ENCODE peak calls at places on chromosomes 3 and 15, in ten cellular contexts. One of them, this sample, is unnamed.
A peak's percentile ranks its signal among the peaks of the same experiment; 100 is the strongest.

GRCh38 chr15:89673162-89673506 is 6.0 kb downstream of the PLIN1 start:
- DNase-seq in HCT116: peak; percentile 12
- DNase-seq in lower lobe of right lung: no peak
- DNase-seq in kidney: no peak
- DNase-seq in fibroblast of lung: no peak
- DNase-seq in tibial artery: no peak
- DNase-seq in brain microvascular endothelial cell: no peak
- DNase-seq in OCI-LY7: peak; percentile 48
- DNase-seq in coronary artery: no peak
- DNase-seq in psoas muscle: no peak
- DNase-seq in this sample: no peak

GRCh38 chr3:152244156-152244888 is 24.4 kb upstream of the MBNL1 start:
- DNase-seq in HCT116: no peak
- DNase-seq in lower lobe of right lung: no peak
- DNase-seq in kidney: no peak
- DNase-seq in fibroblast of lung: no peak
- DNase-seq in tibial artery: no peak
- DNase-seq in brain microvascular endothelial cell: no peak
- DNase-seq in OCI-LY7: peak; percentile 64
- DNase-seq in coronary artery: no peak
- DNase-seq in psoas muscle: no peak
- DNase-seq in this sample: no peak

GRCh38 chr3:99499235-99499798 is 139.1 kb upstream of the COL8A1 start:
- DNase-seq in HCT116: peak; percentile 21
- DNase-seq in lower lobe of right lung: no peak
- DNase-seq in kidney: no peak
- DNase-seq in fibroblast of lung: peak; percentile 54
- DNase-seq in tibial artery: peak; percentile 35
- DNase-seq in brain microvascular endothelial cell: peak; percentile 75
- DNase-seq in OCI-LY7: peak; percentile 15
- DNase-seq in coronary artery: no peak
- DNase-seq in psoas muscle: no peak
- DNase-seq in this sample: peak; percentile 42

GRCh38 chr3:187702507-187703033 is at the start of gene RTP2:
- DNase-seq in HCT116: no peak
- DNase-seq in lower lobe of right lung: no peak
- DNase-seq in kidney: no peak
- DNase-seq in fibroblast of lung: no peak
- DNase-seq in tibial artery: no peak
- DNase-seq in brain microvascular endothelial cell: no peak
- DNase-seq in OCI-LY7: no peak
- DNase-seq in coronary artery: no peak
- DNase-seq in psoas muscle: peak; percentile 66
- DNase-seq in this sample: no peak

GRCh38 chr15:41564286-41564959 is 5.4 kb downstream of the TYRO3 start:
- DNase-seq in HCT116: no peak
- DNase-seq in lower lobe of right lung: no peak
- DNase-seq in kidney: no peak
- DNase-seq in fibroblast of lung: no peak
- DNase-seq in tibial artery: no peak
- DNase-seq in brain microvascular endothelial cell: no peak
- DNase-seq in OCI-LY7: peak; percentile 19
- DNase-seq in coronary artery: no peak
- DNase-seq in psoas muscle: no peak
- DNase-seq in this sample: no peak

GRCh38 chr3:16400143-16400935 is 113.2 kb downstream of the RFTN1 start:
- DNase-seq in HCT116: no peak
- DNase-seq in lower lobe of right lung: no peak
- DNase-seq in kidney: no peak
- DNase-seq in fibroblast of lung: no peak
- DNase-seq in tibial artery: no peak
- DNase-seq in brain microvascular endothelial cell: no peak
- DNase-seq in OCI-LY7: no peak
- DNase-seq in coronary artery: no peak
- DNase-seq in psoas muscle: no peak
- DNase-seq in this sample: no peak

GRCh38 chr3:16923112-16923511 is 38.4 kb downstream of the PLCL2 start:
- DNase-seq in HCT116: no peak
- DNase-seq in lower lobe of right lung: no peak
- DNase-seq in kidney: no peak
- DNase-seq in fibroblast of lung: no peak
- DNase-seq in tibial artery: no peak
- DNase-seq in brain microvascular endothelial cell: no peak
- DNase-seq in OCI-LY7: no peak
- DNase-seq in coronary artery: no peak
- DNase-seq in psoas muscle: no peak
- DNase-seq in this sample: no peak

GRCh38 chr3:196406806-196407470 is 25.3 kb downstream of the UBXN7 start:
- DNase-seq in HCT116: no peak
- DNase-seq in lower lobe of right lung: no peak
- DNase-seq in kidney: no peak
- DNase-seq in fibroblast of lung: peak; percentile 82
- DNase-seq in tibial artery: no peak
- DNase-seq in brain microvascular endothelial cell: peak; percentile 68
- DNase-seq in OCI-LY7: no peak
- DNase-seq in coronary artery: no peak
- DNase-seq in psoas muscle: no peak
- DNase-seq in this sample: no peak

GRCh38 chr3:7166460-7166859 is 305.5 kb downstream of the GRM7 start:
- DNase-seq in HCT116: no peak
- DNase-seq in lower lobe of right lung: no peak
- DNase-seq in kidney: no peak
- DNase-seq in fibroblast of lung: no peak
- DNase-seq in tibial artery: no peak
- DNase-seq in brain microvascular endothelial cell: no peak
- DNase-seq in OCI-LY7: no peak
- DNase-seq in coronary artery: no peak
- DNase-seq in psoas muscle: no peak
- DNase-seq in this sample: no peak

GRCh38 chr3:133575121-133575520 is 1.6 kb downstream of the CDV3 start:
- DNase-seq in HCT116: no peak
- DNase-seq in lower lobe of right lung: no peak
- DNase-seq in kidney: no peak
- DNase-seq in fibroblast of lung: no peak
- DNase-seq in tibial artery: no peak
- DNase-seq in brain microvascular endothelial cell: no peak
- DNase-seq in OCI-LY7: peak; percentile 42
- DNase-seq in coronary artery: no peak
- DNase-seq in psoas muscle: no peak
- DNase-seq in this sample: no peak
- H3K27ac ChIP-seq in HCT116: peak overlapping the region; percentile 96
- H3K27ac ChIP-seq in lower lobe of right lung: peak overlapping the region; percentile 98
- H3K27ac ChIP-seq in kidney: peak overlapping the region; percentile 95
- H3K27ac ChIP-seq in fibroblast of lung: peak overlapping the region; percentile 95
- H3K27ac ChIP-seq in tibial artery: peak overlapping the region; percentile 95
- H3K27ac ChIP-seq in brain microvascular endothelial cell: peak overlapping the region; percentile 82
- H3K27ac ChIP-seq in OCI-LY7: peak overlapping the region; percentile 61
- H3K27ac ChIP-seq in coronary artery: peak overlapping the region; percentile 99
- H3K27ac ChIP-seq in psoas muscle: peak overlapping the region; percentile 99
- H3K27ac ChIP-seq in this sample: no peak overlapping the region

DNA sequence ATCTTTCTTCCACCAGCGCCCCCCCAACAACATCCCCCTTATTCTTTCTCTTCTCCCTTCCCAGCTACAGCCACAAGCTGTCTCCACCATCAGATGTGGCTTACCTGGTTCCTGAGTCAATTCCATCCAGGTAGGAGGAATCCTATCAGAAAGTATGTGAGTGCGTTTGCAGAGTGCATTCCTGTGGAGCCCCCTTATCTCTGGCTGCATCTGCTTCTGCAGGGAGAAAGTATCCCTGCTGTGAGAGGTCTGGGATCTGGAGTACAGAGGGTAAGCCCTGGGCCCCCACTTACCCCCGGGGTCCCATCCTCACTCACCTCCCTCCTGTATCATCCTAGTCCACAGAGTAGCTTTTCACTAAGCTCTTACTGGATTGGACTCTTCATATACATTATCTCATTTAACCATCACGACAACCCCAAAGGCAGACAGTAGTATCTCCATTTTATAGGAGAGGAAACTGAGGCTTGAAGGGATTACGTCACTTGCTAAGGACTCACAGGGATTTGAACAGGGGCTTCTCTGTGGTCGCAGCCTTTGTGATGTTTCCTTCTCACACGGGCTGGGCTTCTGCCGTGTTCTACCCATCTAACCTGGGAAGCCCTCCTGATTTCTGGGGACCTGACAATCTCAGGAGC is 22.2 kb upstream of the MAGEF1 start:
- DNase-seq in HCT116: no peak
- DNase-seq in lower lobe of right lung: no peak
- DNase-seq in kidney: no peak
- DNase-seq in fibroblast of lung: no peak
- DNase-seq in tibial artery: no peak
- DNase-seq in brain microvascular endothelial cell: no peak
- DNase-seq in OCI-LY7: no peak
- DNase-seq in coronary artery: no peak
- DNase-seq in psoas muscle: no peak
- DNase-seq in this sample: no peak
- TF ChIP-seq CTCF in HCT116: no peak
- TF ChIP-seq CTCF in lower lobe of right lung: no peak
- TF ChIP-seq CTCF in kidney: no peak
- TF ChIP-seq CTCF in fibroblast of lung: no peak
- TF ChIP-seq CTCF in tibial artery: no peak
- TF ChIP-seq CTCF in brain microvascular endothelial cell: no peak
- TF ChIP-seq CTCF in OCI-LY7: no peak
- TF ChIP-seq CTCF in coronary artery: no peak
- TF ChIP-seq CTCF in psoas muscle: no peak
- TF ChIP-seq CTCF in this sample: no peak

GRCh38 chr15:78976691-78977090 is 31.8 kb upstream of the CTSH start:
- DNase-seq in HCT116: no peak
- DNase-seq in lower lobe of right lung: no peak
- DNase-seq in kidney: no peak
- DNase-seq in fibroblast of lung: no peak
- DNase-seq in tibial artery: no peak
- DNase-seq in brain microvascular endothelial cell: no peak
- DNase-seq in OCI-LY7: no peak
- DNase-seq in coronary artery: no peak
- DNase-seq in psoas muscle: no peak
- DNase-seq in this sample: no peak
- H3K27ac ChIP-seq in HCT116: no peak overlapping the region
- H3K27ac ChIP-seq in lower lobe of right lung: peak overlapping the region; percentile 68
- H3K27ac ChIP-seq in kidney: no peak overlapping the region
- H3K27ac ChIP-seq in fibroblast of lung: no peak overlapping the region
- H3K27ac ChIP-seq in tibial artery: no peak overlapping the region
- H3K27ac ChIP-seq in brain microvascular endothelial cell: no peak overlapping the region
- H3K27ac ChIP-seq in OCI-LY7: no peak overlapping the region
- H3K27ac ChIP-seq in coronary artery: peak overlapping the region; percentile 40
- H3K27ac ChIP-seq in psoas muscle: no peak overlapping the region
- H3K27ac ChIP-seq in this sample: no peak overlapping the region

DNA sequence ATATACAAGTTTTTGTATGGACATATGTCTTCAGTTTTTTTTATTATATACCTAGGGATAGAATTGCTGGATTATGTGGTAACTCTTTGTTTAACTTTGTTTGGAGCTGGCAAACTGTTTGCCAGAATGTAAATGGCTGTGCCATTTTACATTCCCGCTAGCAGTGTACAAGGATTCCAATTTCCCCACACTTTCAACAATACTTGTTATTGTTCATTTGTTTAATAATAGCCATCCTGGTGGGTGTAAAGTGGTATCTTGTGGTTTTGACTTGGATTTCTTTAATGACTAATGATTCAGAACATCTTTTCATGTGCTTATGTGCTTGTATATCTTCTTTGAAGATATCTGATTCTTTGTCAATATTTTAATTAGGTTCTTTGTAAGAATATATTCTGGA is 64.4 kb downstream of the ZNF609 start:
- DNase-seq in HCT116: no peak
- DNase-seq in lower lobe of right lung: no peak
- DNase-seq in kidney: no peak
- DNase-seq in fibroblast of lung: peak; percentile 81
- DNase-seq in tibial artery: no peak
- DNase-seq in brain microvascular endothelial cell: no peak
- DNase-seq in OCI-LY7: no peak
- DNase-seq in coronary artery: no peak
- DNase-seq in psoas muscle: no peak
- DNase-seq in this sample: no peak
- TF ChIP-seq CTCF in HCT116: no peak
- TF ChIP-seq CTCF in lower lobe of right lung: no peak
- TF ChIP-seq CTCF in kidney: no peak
- TF ChIP-seq CTCF in fibroblast of lung: no peak
- TF ChIP-seq CTCF in tibial artery: no peak
- TF ChIP-seq CTCF in brain microvascular endothelial cell: no peak
- TF ChIP-seq CTCF in OCI-LY7: no peak
- TF ChIP-seq CTCF in coronary artery: no peak
- TF ChIP-seq CTCF in psoas muscle: no peak
- TF ChIP-seq CTCF in this sample: no peak

GRCh38 chr3:61875488-61875887 is 314.1 kb downstream of the PTPRG start:
- DNase-seq in HCT116: no peak
- DNase-seq in lower lobe of right lung: no peak
- DNase-seq in kidney: no peak
- DNase-seq in fibroblast of lung: no peak
- DNase-seq in tibial artery: no peak
- DNase-seq in brain microvascular endothelial cell: no peak
- DNase-seq in OCI-LY7: no peak
- DNase-seq in coronary artery: no peak
- DNase-seq in psoas muscle: no peak
- DNase-seq in this sample: no peak

GRCh38 chr3:61871646-61872045 is 310.3 kb downstream of the PTPRG start:
- DNase-seq in HCT116: no peak
- DNase-seq in lower lobe of right lung: no peak
- DNase-seq in kidney: no peak
- DNase-seq in fibroblast of lung: no peak
- DNase-seq in tibial artery: no peak
- DNase-seq in brain microvascular endothelial cell: no peak
- DNase-seq in OCI-LY7: no peak
- DNase-seq in coronary artery: no peak
- DNase-seq in psoas muscle: no peak
- DNase-seq in this sample: no peak

GRCh38 chr3:61875073-61875472 is 313.7 kb downstream of the PTPRG start:
- DNase-seq in HCT116: no peak
- DNase-seq in lower lobe of right lung: no peak
- DNase-seq in kidney: no peak
- DNase-seq in fibroblast of lung: peak; percentile 44
- DNase-seq in tibial artery: no peak
- DNase-seq in brain microvascular endothelial cell: peak; percentile 22
- DNase-seq in OCI-LY7: no peak
- DNase-seq in coronary artery: no peak
- DNase-seq in psoas muscle: no peak
- DNase-seq in this sample: no peak

GRCh38 chr3:61869378-61869777 is 308.0 kb downstream of the PTPRG start:
- DNase-seq in HCT116: no peak
- DNase-seq in lower lobe of right lung: no peak
- DNase-seq in kidney: no peak
- DNase-seq in fibroblast of lung: no peak
- DNase-seq in tibial artery: no peak
- DNase-seq in brain microvascular endothelial cell: no peak
- DNase-seq in OCI-LY7: no peak
- DNase-seq in coronary artery: no peak
- DNase-seq in psoas muscle: no peak
- DNase-seq in this sample: no peak

GRCh38 chr3:61872077-61872706 is 310.8 kb downstream of the PTPRG start:
- DNase-seq in HCT116: no peak
- DNase-seq in lower lobe of right lung: no peak
- DNase-seq in kidney: no peak
- DNase-seq in fibroblast of lung: peak; percentile 42
- DNase-seq in tibial artery: no peak
- DNase-seq in brain microvascular endothelial cell: no peak
- DNase-seq in OCI-LY7: no peak
- DNase-seq in coronary artery: no peak
- DNase-seq in psoas muscle: no peak
- DNase-seq in this sample: no peak
- H3K27ac ChIP-seq in HCT116: no peak overlapping the region
- H3K27ac ChIP-seq in lower lobe of right lung: no peak overlapping the region
- H3K27ac ChIP-seq in kidney: no peak overlapping the region
- H3K27ac ChIP-seq in fibroblast of lung: no peak overlapping the region
- H3K27ac ChIP-seq in tibial artery: peak overlapping the region; percentile 49
- H3K27ac ChIP-seq in brain microvascular endothelial cell: no peak overlapping the region
- H3K27ac ChIP-seq in OCI-LY7: no peak overlapping the region
- H3K27ac ChIP-seq in coronary artery: no peak overlapping the region
- H3K27ac ChIP-seq in psoas muscle: no peak overlapping the region
- H3K27ac ChIP-seq in this sample: no peak overlapping the region

This sample was measured in RWPE1.